ENCODE peak calls at places on chromosomes 6 and 20, in six cellular contexts. L is activated naive CD4-positive, alpha-beta T cell; O is GM20000; X is hypothalamus; V is RCC 7860; T is glomerular endothelial cell. Z is an unnamed sample.

GRCh38 chr6:113875470-113875869 is 18.3 kb downstream of the MARCKS start:
- DNase-seq in X (no peak), V (peak; percentile 22), L (no peak), T (no peak), O (no peak), Z (no peak)

GRCh38 chr20:18815194-18815942 is 1.8 kb downstream of the SCP2D1 start:
- DNase-seq in V (no peak), O (no peak), X (no peak), L (no peak), T (no peak), Z (no peak)

GRCh38 chr6:107152633-107153032 is 37.3 kb upstream of the BEND3 start:
- DNase-seq in X (no peak), T (no peak), L (no peak), V (peak; percentile 52), O (no peak), Z (no peak)

GRCh38 chr6:112799889-112800288 is 452.8 kb downstream of the RFPL4B start:
- DNase-seq in T (no peak), O (no peak), X (no peak), V (no peak), L (no peak), Z (no peak)

GRCh38 chr6:44738652-44739141 is 351.2 kb downstream of the CDC5L start:
- DNase-seq in X (no peak), O (no peak), T (no peak), L (no peak), V (no peak), Z (no peak)

GRCh38 chr6:160510199-160510598 is 153.9 kb downstream of the LPA start:
- DNase-seq in T (no peak), V (no peak), X (no peak), O (no peak), L (no peak), Z (no peak)

GRCh38 chr6:121485359-121485809 is 49.9 kb downstream of the GJA1 start:
- DNase-seq in X (no peak), V (no peak), L (no peak), T (no peak), O (no peak), Z (no peak)

GRCh38 chr6:106102034-106102433 is 15.9 kb downstream of the PRDM1 start:
- DNase-seq in V (no peak), X (no peak), O (peak; percentile 74), L (no peak), T (no peak), Z (no peak)

GRCh38 chr6:161480416-161481165 is 206.7 kb upstream of the AGPAT4 start:
- DNase-seq in O (no peak), L (no peak), T (no peak), X (no peak), V (no peak), Z (no peak)

GRCh38 chr6:34260576-34261267 is 11.9 kb upstream of the SMIM29 start:
- DNase-seq in X (no peak), L (no peak), T (no peak), O (no peak), V (no peak), Z (no peak)

GRCh38 chr6:1001655-1002349 is 308.9 kb upstream of the EXOC2 start:
- DNase-seq in T (no peak), V (no peak), L (no peak), O (peak; percentile 50), X (no peak), Z (no peak)

GRCh38 chr6:71645299-71645698 is 241.1 kb upstream of the RIMS1 start:
- DNase-seq in V (no peak), L (no peak), X (no peak), T (no peak), O (no peak), Z (no peak)

GRCh38 chr6:1884313-1884712 is 274.6 kb downstream of the FOXC1 start:
- DNase-seq in T (no peak), O (no peak), L (no peak), X (no peak), V (no peak), Z (no peak)

GRCh38 chr20:19466204-19466928 is 253.9 kb downstream of the SLC24A3 start:
- DNase-seq in O (no peak), T (no peak), X (no peak), V (no peak), L (no peak), Z (no peak)

GRCh38 chr20:49969946-49970345 is 12.8 kb upstream of the SNAI1 start:
- DNase-seq in L (no peak), T (no peak), V (no peak), O (no peak), X (no peak), Z (no peak)

GRCh38 chr20:44967207-44967807 is 995 bp downstream of the STK4 start:
- DNase-seq in T (no peak), O (no peak), X (no peak), L (no peak), V (peak; percentile 36), Z (no peak)

Z was measured in heart right ventricle.